ENCODE peak calls at places on chromosomes 11 and 22, in eight cellular contexts. D, K, R, P, Z, G, A and I are unnamed samples.

GRCh38 chr11:12287009-12287373 is 90.4 kb upstream of the PARVA start:
- DNase-seq in D (no peak), K (no peak), R (no peak), P (peak), Z (no peak), G (no peak), A (peak), I (no peak)

GRCh38 chr11:99822846-99823565 is 802.3 kb downstream of the CNTN5 start:
- DNase-seq in D (no peak), K (no peak), R (no peak), P (peak), Z (no peak), G (no peak), A (no peak), I (no peak)

GRCh38 chr11:2086239-2087040 is 52.7 kb downstream of the IGF2 start:
- DNase-seq in D (peak), K (no peak), R (no peak), P (no peak), Z (no peak), G (no peak), A (no peak), I (no peak)

GRCh38 chr11:27912916-27913315 is 195.0 kb downstream of the KIF18A start:
- DNase-seq in D (no peak), K (no peak), R (no peak), P (no peak), Z (no peak), G (no peak), A (no peak), I (no peak)

GRCh38 chr11:113994077-113994954 is 19.4 kb downstream of the HTR3A start:
- DNase-seq in D (peak), K (no peak), R (peak), P (peak), Z (no peak), G (peak), A (no peak), I (no peak)

GRCh38 chr11:35039076-35039475 is 99.9 kb upstream of the CD44 start:
- DNase-seq in D (no peak), K (no peak), R (no peak), P (peak), Z (no peak), G (no peak), A (no peak), I (no peak)

GRCh38 chr22:20747223-20747622 is 26.7 kb upstream of the SERPIND1 start:
- DNase-seq in D (no peak), K (no peak), R (no peak), P (no peak), Z (no peak), G (no peak), A (no peak), I (no peak)

GRCh38 chr11:98545544-98546175 is 475.1 kb upstream of the CNTN5 start:
- DNase-seq in D (no peak), K (no peak), R (no peak), P (no peak), Z (no peak), G (no peak), A (no peak), I (no peak)

GRCh38 chr11:126683766-126684728 is 316.5 kb downstream of the KIRREL3 start:
- DNase-seq in D (no peak), K (no peak), R (no peak), P (no peak), Z (no peak), G (no peak), A (no peak), I (no peak)

GRCh38 chr11:69301491-69302401 is 7.8 kb downstream of the MYEOV start:
- DNase-seq in D (no peak), K (no peak), R (peak), P (peak), Z (no peak), G (no peak), A (no peak), I (peak)

GRCh38 chr22:35587447-35587870 is 29.7 kb downstream of the MB start:
- DNase-seq in D (no peak), K (no peak), R (no peak), P (no peak), Z (no peak), G (no peak), A (no peak), I (no peak)

GRCh38 chr11:27081056-27081455 is 40.4 kb downstream of the BBOX1 start:
- DNase-seq in D (no peak), K (no peak), R (no peak), P (peak), Z (no peak), G (no peak), A (no peak), I (no peak)

GRCh38 chr11:33920838-33921613 is 29.1 kb upstream of the LMO2 start:
- DNase-seq in D (no peak), K (no peak), R (peak), P (no peak), Z (no peak), G (no peak), A (no peak), I (no peak)

GRCh38 chr11:77370217-77370616 is 68.7 kb upstream of the GDPD4 start:
- DNase-seq in D (no peak), K (no peak), R (no peak), P (no peak), Z (no peak), G (no peak), A (no peak), I (no peak)

GRCh38 chr11:2991477-2992233 is 474 bp downstream of the NAP1L4 start:
- DNase-seq in D (no peak), K (no peak), R (no peak), P (peak), Z (no peak), G (no peak), A (peak), I (peak)

GRCh38 chr22:49692499-49693225 is 135.0 kb downstream of the BRD1 start:
- DNase-seq in D (peak), K (no peak), R (no peak), P (no peak), Z (no peak), G (no peak), A (no peak), I (no peak)

GRCh38 chr11:13923716-13924650 is 38.5 kb upstream of the SPON1 start:
- DNase-seq in D (no peak), K (no peak), R (no peak), P (peak), Z (no peak), G (no peak), A (no peak), I (no peak)

GRCh38 chr11:14972581-14973490 is 685 bp upstream of the CALCA start:
- DNase-seq in D (no peak), K (no peak), R (no peak), P (no peak), Z (no peak), G (no peak), A (no peak), I (no peak)

GRCh38 chr11:123065634-123066033 is 3.7 kb upstream of the HSPA8 start:
- DNase-seq in D (no peak), K (no peak), R (no peak), P (peak), Z (no peak), G (no peak), A (no peak), I (no peak)